ENCODE peak calls at places on chromosomes 4 and X, in nine cellular contexts. R is stimulated activated CD4-positive, alpha-beta T cell treated with anti-CD3 and anti-CD28 coated beads, Interleukin-2, amount 100 ng/mL, for 24 hours; F is KBM-7; W is left cardiac atrium; S is dorsolateral prefrontal cortex; B is heart left ventricle; I is Karpas-422; L is NAMALWA; C is germinal center. X is an unnamed sample.
A peak's percentile ranks its signal among the peaks of the same experiment; 100 is the strongest.

GRCh38 chrX:21734175-21734574 is 23.7 kb downstream of the SMPX start:
- DNase-seq in R (no peak), F (no peak), W (no peak), S (no peak), B (no peak), I (no peak), L (no peak), C (no peak), X (no peak)

GRCh38 chrX:127708155-127708554 is 344.0 kb downstream of the ACTRT1 start:
- DNase-seq in R (no peak), F (no peak), W (no peak), S (no peak), B (no peak), I (no peak), L (no peak), C (no peak), X (no peak)

GRCh38 chrX:154047266-154047665 is 27.6 kb upstream of the IRAK1 start:
- DNase-seq in R (no peak), F (no peak), W (no peak), S (no peak), B (no peak), I (no peak), L (no peak), C (no peak), X (no peak)

GRCh38 chr4:15479089-15479912 is 9.6 kb downstream of the CC2D2A start:
- DNase-seq in R (no peak), F (peak; percentile 77), W (peak; percentile 31), S (peak; percentile 62), B (peak; percentile 27), I (peak; percentile 74), L (peak; percentile 51), C (peak; percentile 14), X (peak; percentile 87)

GRCh38 chrX:19991350-19991718 is 473 bp upstream of the BCLAF3 start:
- DNase-seq in R (peak; percentile 2), F (no peak), W (no peak), S (no peak), B (no peak), I (peak; percentile 43), L (peak; percentile 13), C (no peak), X (no peak)

GRCh38 chrX:108268434-108269080 is 169.7 kb downstream of the COL4A6 start:
- DNase-seq in R (no peak), F (no peak), W (no peak), S (no peak), B (peak; percentile 24), I (no peak), L (no peak), C (no peak), X (no peak)

GRCh38 chr4:68366600-68366999 is 16.7 kb upstream of the YTHDC1 start:
- DNase-seq in R (no peak), F (no peak), W (no peak), S (no peak), B (no peak), I (no peak), L (no peak), C (no peak), X (no peak)

GRCh38 chr4:13543648-13544555 is at the start of gene NKX3-2:
- DNase-seq in R (peak; percentile 16), F (peak; percentile 44), W (no peak), S (no peak), B (no peak), I (no peak), L (no peak), C (no peak), X (no peak)

GRCh38 chrX:69024931-69025330 is 140.3 kb downstream of the PJA1 start:
- DNase-seq in R (no peak), F (no peak), W (peak; percentile 78), S (no peak), B (peak; percentile 81), I (no peak), L (no peak), C (no peak), X (no peak)